ENCODE peak calls at places on chromosomes 13 and 19, in four cellular contexts. H is IMR-90, A is heart left ventricle, N is right lobe of liver. W is an unnamed sample.

GRCh38 chr13:65143920-65144319 is 2086.2 kb downstream of the PCDH9 start:
- ATAC-seq in A (no peak), N (no peak), H (no peak), W (no peak)

GRCh38 chr19:45245334-45245787 is at the start of gene EXOC3L2:
- ATAC-seq in H (no peak), N (peak), A (peak), W (peak)

GRCh38 chr19:40686882-40687524 is 3.4 kb downstream of the NUMBL start:
- ATAC-seq in A (no peak), H (no peak), N (no peak), W (no peak)

GRCh38 chr19:30877591-30878230 is 471.5 kb downstream of the TSHZ3 start:
- ATAC-seq in H (no peak), N (peak), A (peak), W (peak)

GRCh38 chr19:7722231-7722651 is 9.7 kb downstream of the CLEC4G start:
- ATAC-seq in A (no peak), H (no peak), N (no peak), W (no peak)

GRCh38 chr13:95788100-95788463 is 111.1 kb downstream of the DNAJC3 start:
- ATAC-seq in N (no peak), A (no peak), H (no peak), W (no peak)

GRCh38 chr13:32471187-32471922 is 43.4 kb upstream of the N4BP2L1 start:
- ATAC-seq in A (peak), N (no peak), H (peak), W (no peak)

GRCh38 chr13:77715233-77715891 is 17.9 kb downstream of the SLAIN1 start:
- ATAC-seq in H (no peak), N (no peak), A (no peak), W (no peak)

GRCh38 chr13:105904034-105904742 is 631.3 kb downstream of the EFNB2 start:
- ATAC-seq in N (no peak), H (no peak), A (no peak), W (no peak)

GRCh38 chr13:38395505-38395803 is 45.8 kb downstream of the UFM1 start:
- ATAC-seq in N (no peak), H (no peak), A (no peak), W (no peak)

GRCh38 chr13:73879346-73880020 is 254.7 kb downstream of the KLF12 start:
- ATAC-seq in N (no peak), A (no peak), H (no peak), W (no peak)

GRCh38 chr13:99740261-99740979 is 231.1 kb downstream of the ZIC5 start:
- ATAC-seq in A (no peak), H (no peak), N (no peak), W (no peak)

GRCh38 chr13:103640617-103641016 is 574.4 kb upstream of the SLC10A2 start:
- ATAC-seq in A (no peak), N (no peak), H (no peak), W (no peak)

GRCh38 chr13:21638319-21639282 is 32.3 kb upstream of the FGF9 start:
- ATAC-seq in H (peak), N (peak), A (no peak), W (no peak)

GRCh38 chr13:51590966-51591627 is 6.8 kb downstream of the WDFY2 start:
- ATAC-seq in H (peak), A (peak), N (peak), W (peak)

GRCh38 chr13:83563499-83563898 is 318.8 kb downstream of the SLITRK1 start:
- ATAC-seq in N (no peak), H (no peak), A (no peak), W (no peak)

GRCh38 chr19:44890366-44891015 is 563 bp upstream of the TOMM40 start:
- ATAC-seq in H (peak), A (peak), N (peak), W (peak)

GRCh38 chr19:47520839-47521238 is 6.0 kb upstream of the NAPA start:
- ATAC-seq in N (no peak), A (peak), H (no peak), W (no peak)

GRCh38 chr19:30309983-30310805 is 62.0 kb upstream of the ZNF536 start:
- ATAC-seq in A (no peak), H (no peak), N (no peak), W (no peak)

GRCh38 chr19:38004100-38004504 is 97.1 kb downstream of the SIPA1L3 start:
- ATAC-seq in N (no peak), A (no peak), H (peak), W (no peak)

GRCh38 chr19:23475477-23475876 is 80.2 kb upstream of the ZNF91 start:
- ATAC-seq in N (no peak), H (no peak), A (no peak), W (no peak)

GRCh38 chr19:52527954-52528326 is 472 bp downstream of the ZNF808 start:
- ATAC-seq in N (peak), H (peak), A (peak), W (peak)

GRCh38 chr13:76164290-76164689 is 528.2 kb downstream of the LMO7 start:
- ATAC-seq in A (no peak), H (no peak), N (no peak), W (no peak)

GRCh38 chr13:98824376-98825160 is 72.1 kb upstream of the SLC15A1 start:
- ATAC-seq in N (peak), H (no peak), A (no peak), W (no peak)

GRCh38 chr13:22744688-22745452 is 435.9 kb upstream of the SGCG start:
- ATAC-seq in H (no peak), N (no peak), A (no peak), W (no peak)

GRCh38 chr19:46350029-46350757 is 3.3 kb downstream of the PPP5C start:
- ATAC-seq in N (no peak), H (no peak), A (no peak), W (no peak)

GRCh38 chr13:46759861-46760260 is 37.1 kb downstream of the ESD start:
- ATAC-seq in N (peak), H (no peak), A (peak), W (peak)

GRCh38 chr19:23098988-23099387 is 17.8 kb upstream of the ZNF730 start:
- ATAC-seq in H (no peak), N (no peak), A (no peak), W (no peak)

GRCh38 chr19:43634068-43634467 is 5.6 kb downstream of the CADM4 start:
- ATAC-seq in A (no peak), N (no peak), H (no peak), W (no peak)

GRCh38 chr13:42959615-42960014 is 32.4 kb downstream of the EPSTI1 start:
- ATAC-seq in H (no peak), A (no peak), N (no peak), W (no peak)

GRCh38 chr13:50715402-50716146 is 127.9 kb downstream of the DLEU7 start:
- ATAC-seq in H (no peak), N (peak), A (peak), W (peak)

GRCh38 chr19:2053601-2054389 is 2.8 kb upstream of the MKNK2 start:
- ATAC-seq in N (peak), A (peak), H (no peak), W (peak)
- TF ChIP-seq POLR2A in N (peak), A (no peak), H (no peak), W (no peak)

DNA sequence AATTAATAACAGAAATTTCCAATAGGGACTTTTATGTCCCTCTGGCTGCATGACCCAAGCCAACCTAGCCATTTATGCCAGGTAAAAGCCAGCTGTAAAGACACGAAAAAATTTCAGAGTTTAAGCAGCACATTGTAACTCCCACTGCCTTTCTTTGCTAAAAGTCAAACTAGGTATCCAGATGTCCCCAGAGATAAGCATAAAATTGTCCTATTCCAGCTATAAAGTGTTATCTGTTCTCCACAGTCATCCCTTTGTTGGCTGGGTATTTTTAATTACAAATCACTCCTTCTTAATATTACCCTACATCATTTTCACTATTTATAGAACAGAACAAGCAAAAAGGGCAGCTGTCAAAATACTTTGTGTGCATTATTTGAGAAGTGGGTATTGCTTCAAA is 3.2 kb upstream of the ZNF154 start:
- ATAC-seq in A (no peak), N (no peak), H (no peak), W (no peak)
- TF ChIP-seq POLR2A in A (no peak), N (no peak), H (no peak), W (no peak)

GRCh38 chr19:16922592-16922934 is 33.8 kb downstream of the F2RL3 start:
- ATAC-seq in H (no peak), N (no peak), A (no peak), W (no peak)
- TF ChIP-seq POLR2A in H (no peak), N (no peak), A (no peak), W (no peak)

DNA sequence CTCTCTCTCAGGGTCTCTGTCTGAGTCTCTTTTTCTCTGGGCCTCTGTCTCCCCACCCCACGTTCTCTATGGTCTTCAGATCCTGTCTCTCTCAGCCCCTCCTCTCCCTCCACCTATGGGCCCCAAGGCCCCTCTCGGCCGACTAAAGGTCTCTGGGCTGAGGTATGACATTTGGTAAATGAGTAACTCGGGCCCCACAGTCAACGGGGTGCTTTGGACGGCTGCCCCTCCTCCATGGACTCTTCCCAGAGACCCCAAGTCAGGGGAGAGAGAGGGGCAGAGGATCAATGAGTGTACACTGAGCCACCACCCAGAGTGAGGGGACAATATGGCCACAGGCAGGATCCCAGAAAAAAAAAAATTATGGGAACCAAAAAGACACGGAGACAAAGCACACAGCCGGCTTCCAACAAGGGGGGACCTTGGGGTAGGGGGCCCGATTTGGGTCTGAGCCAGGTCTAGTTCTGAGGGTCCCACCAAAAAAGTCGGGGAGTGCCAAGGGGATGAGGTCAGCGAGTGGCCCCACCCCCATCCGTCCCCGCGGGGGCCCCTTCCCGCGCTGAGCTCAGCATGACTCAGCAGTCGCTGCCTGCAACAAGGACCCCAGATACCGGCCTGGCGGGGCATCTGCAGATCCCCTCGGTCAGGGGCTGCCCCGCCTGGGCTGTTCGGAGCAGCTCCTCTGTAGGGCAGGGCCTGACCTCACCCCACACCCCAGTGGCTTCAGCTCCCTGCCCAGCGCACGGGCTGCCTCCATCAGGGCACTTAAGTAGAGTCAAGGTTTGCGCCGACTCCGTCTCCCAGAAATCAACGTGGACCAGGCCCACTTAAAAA is 1.5 kb upstream of the FTL start:
- ATAC-seq in H (peak), A (peak), N (peak), W (peak)
- TF ChIP-seq POLR2A in H (no peak), A (no peak), N (peak), W (peak)

DNA sequence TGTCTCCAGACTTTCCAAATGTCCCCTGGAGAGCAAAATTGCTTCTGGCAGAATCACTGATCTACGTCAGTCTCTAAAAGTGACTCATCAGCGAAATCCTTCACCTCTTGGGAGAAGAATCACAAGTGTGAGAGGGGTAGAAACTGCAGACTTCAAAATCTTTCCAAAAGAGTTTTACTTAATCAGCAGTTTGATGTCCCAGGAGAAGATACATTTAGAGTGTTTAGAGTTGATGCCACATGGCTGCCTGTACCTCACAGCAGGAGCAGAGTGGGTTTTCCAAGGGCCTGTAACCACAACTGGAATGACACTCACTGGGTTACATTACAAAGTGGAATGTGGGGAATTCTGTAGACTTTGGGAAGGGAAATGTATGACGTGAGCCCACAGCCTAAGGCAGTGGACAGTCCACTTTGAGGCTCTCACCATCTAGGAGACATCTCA is 6.2 kb upstream of the CEACAM5 start:
- ATAC-seq in N (no peak), A (no peak), H (no peak), W (no peak)
- TF ChIP-seq POLR2A in N (no peak), A (no peak), H (no peak), W (no peak)